ENCODE peak calls at places on chromosomes 2 and 18, in four cellular contexts. G, H, A and J are unnamed samples.

GRCh38 chr2:51681854-51682253 is 649.9 kb upstream of the NRXN1 start:
- DNase-seq in G (no peak), H (no peak), A (no peak), J (no peak)

GRCh38 chr2:158191076-158191566 is 89.4 kb downstream of the UPP2 start:
- DNase-seq in G (no peak), H (no peak), A (no peak), J (no peak)

GRCh38 chr2:65214361-65214760 is 13.3 kb upstream of the ACTR2 start:
- DNase-seq in G (no peak), H (no peak), A (no peak), J (no peak)

GRCh38 chr2:10305254-10305635 is 2.5 kb downstream of the HPCAL1 start:
- DNase-seq in G (no peak), H (no peak), A (no peak), J (no peak)

GRCh38 chr18:56307771-56308170 is 330.6 kb downstream of the TXNL1 start:
- DNase-seq in G (no peak), H (no peak), A (no peak), J (no peak)

GRCh38 chr2:9415770-9416169 is 7.6 kb downstream of the ITGB1BP1 start:
- DNase-seq in G (no peak), H (peak), A (no peak), J (no peak)

GRCh38 chr2:236180831-236181453 is 12.8 kb upstream of the GBX2 start:
- DNase-seq in G (no peak), H (peak), A (no peak), J (no peak)

GRCh38 chr2:96734899-96735585 is 4.8 kb downstream of the LMAN2L start:
- DNase-seq in G (no peak), H (peak), A (no peak), J (no peak)

GRCh38 chr18:4748975-4749374 is 293.9 kb upstream of the DLGAP1 start:
- DNase-seq in G (no peak), H (no peak), A (no peak), J (no peak)

GRCh38 chr2:41967426-41968181 is 80.2 kb upstream of the PKDCC start:
- DNase-seq in G (peak), H (no peak), A (no peak), J (no peak)

GRCh38 chr2:162070228-162070918 is 3.6 kb downstream of the DPP4 start:
- DNase-seq in G (no peak), H (no peak), A (no peak), J (no peak)

GRCh38 chr2:46187112-46187618 is 110.0 kb upstream of the EPAS1 start:
- DNase-seq in G (peak), H (peak), A (no peak), J (no peak)

GRCh38 chr2:240232961-240233890 is 92.8 kb upstream of the OTOS start:
- DNase-seq in G (peak), H (peak), A (no peak), J (peak)

GRCh38 chr2:45892236-45892701 is 240.8 kb downstream of the PRKCE start:
- DNase-seq in G (no peak), H (no peak), A (no peak), J (no peak)

GRCh38 chr18:79506191-79507075 is 110.7 kb downstream of the NFATC1 start:
- DNase-seq in G (no peak), H (no peak), A (no peak), J (no peak)